ENCODE peak calls at places on chromosomes 11 and 22, in seven cellular contexts. U, Z, X, D, B, Y and H are unnamed samples.

GRCh38 chr11:121459413-121460041 is 6.8 kb upstream of the SORL1-AS1 start:
- DNase-seq in U (no peak), Z (no peak), X (no peak), D (no peak), B (no peak), Y (no peak), H (no peak)

GRCh38 chr11:56923116-56923515 is 65.6 kb upstream of the OR5AK2 start:
- DNase-seq in U (no peak), Z (no peak), X (no peak), D (no peak), B (no peak), Y (no peak), H (no peak)

GRCh38 chr11:133900176-133901105 is 55.1 kb upstream of the SPATA19 start:
- DNase-seq in U (peak; percentile 20), Z (no peak), X (peak; percentile 23), D (no peak), B (no peak), Y (no peak), H (no peak)

GRCh38 chr11:75503531-75504099 is 22.1 kb downstream of the GDPD5 start:
- DNase-seq in U (no peak), Z (no peak), X (no peak), D (no peak), B (no peak), Y (no peak), H (no peak)

GRCh38 chr11:36057372-36058045 is 113.6 kb downstream of the LDLRAD3 start:
- DNase-seq in U (no peak), Z (peak; percentile 70), X (no peak), D (peak; percentile 76), B (no peak), Y (no peak), H (no peak)

GRCh38 chr11:60918941-60919275 is 5.0 kb downstream of the TMEM109 start:
- DNase-seq in U (no peak), Z (no peak), X (no peak), D (peak; percentile 80), B (no peak), Y (peak; percentile 27), H (peak; percentile 93)

GRCh38 chr11:128522943-128523518 is 64.3 kb downstream of the ETS1 start:
- DNase-seq in U (no peak), Z (no peak), X (no peak), D (no peak), B (no peak), Y (no peak), H (no peak)

GRCh38 chr11:86438685-86439084 is 64.0 kb downstream of the CCDC81 start:
- DNase-seq in U (no peak), Z (no peak), X (no peak), D (peak; percentile 59), B (no peak), Y (peak; percentile 62), H (peak; percentile 41)

GRCh38 chr11:59186130-59186594 is 14.2 kb downstream of the DTX4 start:
- DNase-seq in U (no peak), Z (no peak), X (peak; percentile 73), D (no peak), B (peak; percentile 78), Y (no peak), H (no peak)

GRCh38 chr11:10490032-10490397 is 35.0 kb downstream of the AMPD3 start:
- DNase-seq in U (no peak), Z (no peak), X (no peak), D (no peak), B (no peak), Y (no peak), H (no peak)

GRCh38 chr11:123588117-123588815 is 66.2 kb downstream of the SCN3B start:
- DNase-seq in U (no peak), Z (no peak), X (peak; percentile 84), D (no peak), B (peak; percentile 42), Y (no peak), H (no peak)

GRCh38 chr11:71368966-71369365 is 79.2 kb downstream of the DHCR7 start:
- DNase-seq in U (no peak), Z (no peak), X (no peak), D (no peak), B (no peak), Y (no peak), H (no peak)
- TF ChIP-seq CTCF in U (no peak), Z (no peak), X (no peak), D (no peak), B (no peak), Y (no peak), H (no peak)

GRCh38 chr11:66344550-66345315 is at the start of gene BRMS1:
- DNase-seq in U (peak; percentile 99), Z (peak; percentile 98), X (peak; percentile 99), D (peak; percentile 98), B (peak; percentile 89), Y (peak; percentile 94), H (peak; percentile 85)
- TF ChIP-seq CTCF in U (peak; percentile 58), Z (peak; percentile 62), X (peak; percentile 58), D (peak; percentile 24), B (peak; percentile 26), Y (no peak), H (no peak)

DNA sequence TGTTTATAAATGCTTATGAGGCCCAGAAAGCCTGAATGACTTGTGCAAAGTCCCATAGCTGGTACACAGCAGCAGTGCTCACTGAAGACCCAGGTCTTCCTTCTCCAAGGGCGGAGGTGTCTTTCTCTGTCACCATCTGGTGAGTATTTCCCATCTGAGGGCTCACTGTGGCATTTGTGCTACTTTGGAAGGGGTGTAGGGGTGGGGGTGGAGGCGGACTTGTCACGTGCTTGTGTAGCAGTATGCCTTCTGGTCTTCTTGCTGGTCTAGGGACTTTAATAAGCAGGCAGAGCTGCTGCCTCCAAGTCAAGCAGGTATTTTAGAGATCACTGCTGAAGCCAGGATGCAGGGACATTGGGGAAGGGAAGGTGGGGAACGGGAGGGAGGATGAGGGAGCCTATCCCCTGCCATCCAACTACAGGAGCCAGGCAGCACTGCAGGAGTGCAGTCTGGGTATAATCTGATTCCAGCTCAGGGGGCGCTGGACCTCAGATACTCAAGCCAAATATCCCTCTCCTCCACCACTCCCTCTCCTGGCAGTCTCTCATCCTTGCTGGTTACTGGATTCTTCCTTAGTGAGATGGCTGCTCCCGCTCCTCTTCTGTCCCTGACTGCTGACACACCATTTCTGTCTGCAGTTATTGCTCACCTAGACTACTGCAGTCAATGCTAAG is 3.4 kb downstream of the ABCC8 start:
- DNase-seq in U (peak; percentile 46), Z (no peak), X (no peak), D (peak; percentile 13), B (no peak), Y (no peak), H (peak; percentile 2)
- TF ChIP-seq CTCF in U (no peak), Z (no peak), X (peak; percentile 18), D (peak; percentile 28), B (peak; percentile 65), Y (no peak), H (peak; percentile 58)

DNA sequence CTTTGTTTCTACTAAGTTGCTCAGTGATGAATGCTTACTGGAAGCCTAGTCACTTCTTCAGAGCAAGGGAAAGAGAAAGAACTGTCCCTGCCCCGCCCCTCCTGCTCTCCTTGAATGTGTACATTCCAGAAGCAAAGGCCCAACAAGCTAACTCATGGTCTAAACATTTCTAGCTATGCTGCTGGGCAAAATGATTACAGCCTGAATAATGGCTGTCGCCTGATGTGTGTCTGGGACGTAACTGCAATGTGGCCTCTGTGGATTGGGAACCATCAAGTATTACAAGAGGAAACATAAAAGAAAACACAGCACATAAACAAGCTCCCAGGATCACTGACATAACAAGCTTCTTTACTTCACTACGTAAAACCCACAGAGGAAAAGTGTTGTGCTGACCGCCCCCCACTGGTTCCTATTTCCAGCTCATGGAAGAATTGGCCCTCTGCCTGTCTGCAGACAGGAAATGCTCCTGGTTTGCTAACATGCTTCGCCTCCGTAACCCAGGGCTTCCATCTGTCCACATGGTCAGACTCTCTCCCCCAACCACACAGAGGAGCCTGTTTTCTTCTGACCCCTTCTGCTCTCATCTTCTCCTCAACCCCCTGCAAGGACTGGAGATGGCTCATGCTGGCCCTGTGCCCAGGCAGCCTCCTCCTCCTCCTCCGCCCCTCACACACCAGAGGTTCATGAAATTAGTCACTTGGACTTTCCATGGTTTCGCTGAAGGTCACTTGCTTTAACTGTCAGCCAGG is 187.2 kb downstream of the MAML2 start:
- DNase-seq in U (peak; percentile 42), Z (peak; percentile 79), X (peak; percentile 34), D (peak; percentile 100), B (no peak), Y (peak; percentile 97), H (no peak)
- TF ChIP-seq CTCF in U (peak; percentile 23), Z (peak; percentile 47), X (no peak), D (peak; percentile 55), B (no peak), Y (peak; percentile 30), H (peak; percentile 39)

GRCh38 chr22:38955250-38955775 is 2.1 kb upstream of the APOBEC3A start:
- DNase-seq in U (no peak), Z (no peak), X (no peak), D (no peak), B (no peak), Y (no peak), H (no peak)
- TF ChIP-seq CTCF in U (no peak), Z (no peak), X (no peak), D (no peak), B (no peak), Y (no peak), H (no peak)

GRCh38 chr11:38795027-38795426 is 2197.0 kb upstream of the RAG2 start:
- DNase-seq in U (no peak), Z (no peak), X (no peak), D (no peak), B (no peak), Y (no peak), H (no peak)

GRCh38 chr11:38788591-38788990 is 2190.6 kb upstream of the RAG2 start:
- DNase-seq in U (no peak), Z (no peak), X (no peak), D (peak; percentile 6), B (no peak), Y (peak; percentile 6), H (no peak)

DNA sequence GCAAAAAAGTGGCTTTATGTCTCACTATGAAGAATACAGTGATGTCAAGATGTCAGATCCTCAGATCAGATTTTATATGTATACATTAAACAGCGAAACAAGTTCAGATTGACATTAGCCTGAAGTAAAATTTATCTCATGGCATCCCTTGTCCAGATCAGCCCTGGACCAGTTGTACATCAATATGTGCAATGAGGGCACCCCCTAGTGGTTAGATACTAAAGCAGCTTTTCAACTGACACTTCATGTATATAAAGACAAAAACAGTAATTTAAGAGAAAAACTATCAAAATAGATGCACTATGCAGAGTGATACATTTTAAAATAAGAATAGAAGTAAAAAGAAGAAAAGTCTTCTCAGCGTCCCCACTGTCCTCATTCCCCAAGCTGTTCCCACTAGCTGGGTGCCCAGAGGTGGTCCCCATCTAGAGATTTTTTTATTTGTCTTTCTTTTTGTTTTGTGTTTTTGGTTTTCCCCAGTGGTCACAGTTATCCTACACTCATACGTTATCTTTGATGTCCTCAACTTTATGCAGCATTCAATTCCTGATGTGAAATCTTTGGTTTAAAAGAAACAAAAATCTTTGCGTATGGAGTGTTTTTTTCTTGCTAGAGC is 2193.4 kb upstream of the RAG2 start:
- DNase-seq in U (no peak), Z (peak; percentile 67), X (no peak), D (peak; percentile 88), B (peak; percentile 24), Y (peak; percentile 47), H (peak; percentile 12)
- TF ChIP-seq CTCF in U (peak; percentile 84), Z (peak; percentile 67), X (peak; percentile 47), D (peak; percentile 78), B (peak; percentile 99), Y (peak; percentile 93), H (peak; percentile 74)

GRCh38 chr11:12377106-12377823 is at the start of gene PARVA:
- DNase-seq in U (peak; percentile 42), Z (peak; percentile 36), X (peak; percentile 72), D (peak; percentile 84), B (peak; percentile 60), Y (peak; percentile 79), H (peak; percentile 30)
- TF ChIP-seq CTCF in U (peak; percentile 9), Z (peak; percentile 41), X (no peak), D (no peak), B (no peak), Y (no peak), H (no peak)